ENCODE peak calls at places on chromosomes 1 and 21, in four cellular contexts. I is endothelial cell of umbilical vein, H is GDM1, R is Kasumi-1. E is an unnamed sample.

GRCh38 chr1:16158025-16158424 is 2.2 kb upstream of the EPHA2 start:
- DNase-seq in I (no peak), R (no peak), H (no peak), E (no peak)

GRCh38 chr1:125087691-125088090 is 3902.9 kb downstream of the SRGAP2C start:
- DNase-seq in I (no peak), H (no peak), R (no peak), E (no peak)

GRCh38 chr1:113041569-113042335 is 31.2 kb upstream of the LRIG2 start:
- DNase-seq in I (no peak), H (no peak), R (no peak), E (no peak)

GRCh38 chr1:71414229-71414628 is 333.4 kb upstream of the ZRANB2 start:
- DNase-seq in H (peak), R (peak), I (no peak), E (no peak)

GRCh38 chr1:43979528-43980254 is 681 bp downstream of the B4GALT2 start:
- DNase-seq in R (peak), I (peak), H (no peak), E (peak)

GRCh38 chr1:216632980-216633379 is 90.2 kb downstream of the ESRRG start:
- DNase-seq in R (no peak), H (no peak), I (no peak), E (no peak)

GRCh38 chr1:57712846-57713245 is 289.0 kb upstream of the DAB1 start:
- DNase-seq in H (no peak), I (no peak), R (no peak), E (no peak)

GRCh38 chr1:175536369-175536768 is 207.0 kb downstream of the TNR start:
- DNase-seq in I (peak), R (no peak), H (no peak), E (no peak)

GRCh38 chr1:145785481-145785880 is 38.4 kb downstream of the RNF115 start:
- DNase-seq in I (peak), H (no peak), R (no peak), E (peak)

GRCh38 chr1:236045771-236046170 is 19.1 kb downstream of the NID1 start:
- DNase-seq in H (no peak), I (no peak), R (no peak), E (no peak)

GRCh38 chr1:151993084-151993733 is 450 bp downstream of the S100A10 start:
- DNase-seq in R (no peak), I (no peak), H (no peak), E (peak)

GRCh38 chr1:208170252-208170651 is 73.9 kb downstream of the PLXNA2 start:
- DNase-seq in H (peak), I (no peak), R (peak), E (no peak)

GRCh38 chr21:34670220-34670961 is 1.6 kb downstream of the CLIC6 start:
- DNase-seq in H (no peak), I (no peak), R (no peak), E (no peak)

GRCh38 chr21:40204956-40205355 is 337.7 kb downstream of the PCP4 start:
- DNase-seq in R (no peak), H (no peak), I (no peak), E (no peak)

GRCh38 chr1:67748147-67748546 is 63.1 kb downstream of the GADD45A start:
- DNase-seq in I (no peak), R (no peak), H (no peak), E (no peak)